ENCODE peak calls at places on chromosomes 16 and 17, in eight cellular contexts. P, Z, J, H, F, D, V and K are unnamed samples.

GRCh38 chr17:5131146-5131715 is 15.4 kb downstream of the USP6 start:
- DNase-seq in P (no peak), Z (no peak), J (no peak), H (no peak), F (no peak), D (peak; percentile 46), V (no peak), K (no peak)

GRCh38 chr17:8006836-8007680 is 4.6 kb downstream of the GUCY2D start:
- DNase-seq in P (no peak), Z (no peak), J (no peak), H (no peak), F (no peak), D (peak; percentile 70), V (no peak), K (no peak)

GRCh38 chr17:8941520-8941919 is 24.0 kb downstream of the PIK3R5 start:
- DNase-seq in P (no peak), Z (no peak), J (no peak), H (no peak), F (no peak), D (no peak), V (peak; percentile 54), K (no peak)

GRCh38 chr17:81977211-81978091 is at the start of gene ASPSCR1:
- DNase-seq in P (peak; percentile 74), Z (peak; percentile 89), J (peak; percentile 26), H (peak; percentile 71), F (peak; percentile 55), D (peak; percentile 92), V (peak; percentile 86), K (no peak)

GRCh38 chr17:18381953-18382245 is 4.3 kb downstream of the EVPLL start:
- DNase-seq in P (no peak), Z (no peak), J (no peak), H (no peak), F (no peak), D (no peak), V (no peak), K (no peak)

GRCh38 chr16:31471875-31472558 is at the start of gene TGFB1I1:
- DNase-seq in P (peak; percentile 59), Z (peak; percentile 67), J (no peak), H (peak; percentile 71), F (no peak), D (peak; percentile 89), V (no peak), K (peak; percentile 61)

GRCh38 chr16:4420703-4421102 is 4.3 kb upstream of the CORO7 start:
- DNase-seq in P (no peak), Z (no peak), J (no peak), H (no peak), F (no peak), D (no peak), V (no peak), K (no peak)

GRCh38 chr17:8466873-8467272 is 31.2 kb downstream of the NDEL1 start:
- DNase-seq in P (no peak), Z (no peak), J (no peak), H (no peak), F (no peak), D (no peak), V (no peak), K (no peak)

GRCh38 chr16:67415872-67416793 is at the start of gene ZDHHC1:
- DNase-seq in P (no peak), Z (peak; percentile 80), J (no peak), H (peak; percentile 35), F (no peak), D (no peak), V (peak; percentile 26), K (peak; percentile 67)

DNA sequence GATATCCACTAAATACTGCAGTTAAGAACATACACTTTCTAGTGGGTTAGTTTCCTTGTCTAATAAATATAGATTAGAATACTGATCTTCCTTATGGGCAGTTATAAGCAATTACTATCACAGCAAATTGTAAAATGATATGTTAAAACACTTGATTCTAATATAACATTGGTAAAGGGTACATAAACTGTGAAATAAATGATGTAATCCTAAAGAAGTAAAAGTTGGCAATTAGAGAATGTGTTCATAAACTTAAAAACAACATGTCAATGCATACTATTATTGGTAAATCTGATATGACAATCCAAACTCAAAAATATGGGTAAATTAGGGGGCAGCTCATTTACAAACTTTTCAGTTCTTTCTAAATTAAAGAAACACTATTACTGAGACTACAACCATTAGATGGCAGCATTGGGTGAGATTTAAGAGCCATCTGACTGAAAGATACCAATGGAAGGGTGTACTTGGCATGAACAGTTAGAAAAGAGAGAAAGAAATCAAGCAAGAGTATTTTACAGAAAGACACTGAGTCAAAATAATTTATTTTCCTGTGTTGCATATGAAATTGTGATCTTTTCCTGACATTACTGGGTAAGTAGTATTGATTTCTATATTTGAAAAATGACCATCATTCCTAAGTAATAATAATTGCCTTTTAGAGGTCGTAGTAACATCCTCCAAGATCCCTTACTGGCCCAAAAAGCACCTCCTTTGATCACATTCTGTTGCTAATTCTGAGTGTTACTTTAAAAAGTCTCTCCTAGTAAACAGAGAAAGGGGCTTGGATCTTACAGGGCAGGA is 119.6 kb downstream of the SPAG9 start:
- DNase-seq in P (peak; percentile 45), Z (peak; percentile 78), J (no peak), H (peak; percentile 35), F (peak; percentile 60), D (no peak), V (peak; percentile 2), K (no peak)
- TF ChIP-seq CTCF in P (peak; percentile 54), Z (peak; percentile 47), J (peak; percentile 47), H (peak; percentile 23), F (peak; percentile 34), D (no peak), V (peak; percentile 73), K (peak; percentile 76)

DNA sequence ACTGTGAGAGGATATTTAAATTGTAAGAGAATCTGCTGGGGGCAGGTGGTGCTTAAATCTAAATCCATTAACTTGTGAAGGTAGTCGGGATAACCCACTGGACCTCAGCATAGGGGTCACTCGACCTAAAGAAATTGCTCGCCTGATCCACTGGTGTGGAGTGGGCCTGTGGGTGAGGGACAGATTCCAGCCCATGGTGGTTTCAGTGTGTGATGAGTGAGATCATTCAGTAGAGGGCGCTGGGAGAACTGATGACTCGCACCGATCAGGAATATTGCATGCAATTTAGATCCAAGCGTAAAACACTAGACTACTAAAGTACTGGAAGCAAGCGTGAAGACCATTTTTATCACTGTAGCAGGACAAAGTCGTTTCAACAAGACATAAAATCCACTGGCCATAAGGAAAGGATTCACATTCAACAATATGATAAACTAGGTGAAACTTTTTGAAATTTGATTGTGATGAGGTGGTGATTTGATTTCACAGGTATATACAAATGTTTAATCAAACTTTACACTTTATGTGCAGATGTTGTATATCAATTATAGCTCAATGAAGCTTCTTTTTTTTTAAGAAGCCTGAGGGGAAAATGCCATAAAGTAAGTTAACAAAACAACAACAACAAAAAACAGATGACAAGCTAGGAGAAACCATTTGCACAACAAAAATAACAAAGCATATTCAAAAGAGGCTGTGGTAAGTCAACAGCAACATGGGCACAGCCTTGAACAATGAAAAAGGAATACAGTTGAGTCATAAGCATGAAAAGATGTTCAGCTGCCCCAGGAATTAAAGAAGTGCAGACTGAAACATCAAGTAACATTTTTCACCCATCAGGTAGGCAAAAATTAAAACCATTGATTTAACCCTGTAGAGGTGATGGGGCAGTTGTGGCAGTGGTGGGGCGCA is 7.5 kb upstream of the TMEM170A start:
- DNase-seq in P (peak; percentile 24), Z (peak; percentile 68), J (no peak), H (peak; percentile 63), F (peak; percentile 20), D (no peak), V (peak; percentile 20), K (peak; percentile 40)
- TF ChIP-seq CTCF in P (peak; percentile 78), Z (peak; percentile 81), J (peak; percentile 78), H (peak; percentile 86), F (peak; percentile 83), D (peak; percentile 69), V (peak; percentile 82), K (peak; percentile 87)

GRCh38 chr16:75559002-75559401 is 3.0 kb upstream of the TMEM231 start:
- DNase-seq in P (no peak), Z (no peak), J (no peak), H (no peak), F (no peak), D (no peak), V (no peak), K (no peak)

GRCh38 chr16:75552951-75553350 is 3.1 kb downstream of the TMEM231 start:
- DNase-seq in P (no peak), Z (no peak), J (no peak), H (no peak), F (no peak), D (no peak), V (no peak), K (no peak)

GRCh38 chr16:75555213-75555706 is 792 bp downstream of the TMEM231 start:
- DNase-seq in P (peak; percentile 57), Z (peak; percentile 94), J (peak; percentile 33), H (peak; percentile 94), F (peak; percentile 55), D (peak; percentile 85), V (no peak), K (no peak)

GRCh38 chr16:75559564-75560372 is 3.7 kb upstream of the TMEM231 start:
- DNase-seq in P (no peak), Z (peak; percentile 85), J (no peak), H (peak; percentile 72), F (no peak), D (no peak), V (no peak), K (no peak)

DNA sequence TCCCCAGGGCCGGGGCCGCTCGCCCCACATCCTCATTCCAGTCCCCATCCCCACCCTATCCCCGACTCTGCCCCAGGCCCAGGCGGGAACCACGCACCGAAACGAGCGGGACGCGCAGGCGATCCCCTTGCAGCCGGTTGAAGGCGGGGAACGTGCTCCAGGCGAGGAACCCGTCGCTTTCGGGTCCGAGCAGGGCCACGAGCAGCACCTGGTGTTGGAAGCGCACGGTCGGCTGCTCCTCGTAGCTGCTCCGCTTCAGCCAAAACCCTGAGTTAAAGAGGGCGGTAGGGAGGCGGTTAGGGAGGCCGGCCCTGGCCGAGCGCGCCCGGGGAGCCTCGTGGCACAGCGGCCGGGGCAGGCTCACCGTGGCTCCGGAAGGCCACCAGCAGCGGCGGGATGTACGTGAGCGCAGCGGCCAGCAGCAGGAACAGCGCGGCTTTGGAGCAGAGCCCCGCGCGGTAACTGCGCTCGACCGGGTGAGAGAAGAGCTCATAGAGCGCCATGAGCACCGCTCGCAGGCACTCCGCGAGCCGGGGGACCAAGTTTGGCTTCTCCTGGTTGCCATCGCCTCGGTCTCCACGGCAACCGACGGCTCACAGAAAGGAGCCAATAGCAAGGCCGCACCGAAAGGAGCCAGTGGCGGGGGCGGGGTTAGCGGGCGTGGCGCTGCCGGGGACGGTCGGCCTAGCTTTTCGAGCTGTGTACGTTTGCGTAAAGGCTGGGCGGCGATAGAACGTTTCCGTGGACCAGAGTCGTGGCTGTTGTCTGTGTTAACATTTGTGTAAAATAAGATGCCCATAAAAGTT is at the start of gene TMEM231:
- DNase-seq in P (peak; percentile 51), Z (peak; percentile 91), J (peak; percentile 69), H (peak; percentile 96), F (peak; percentile 59), D (peak; percentile 98), V (peak; percentile 96), K (peak; percentile 55)
- TF ChIP-seq CTCF in P (peak; percentile 8), Z (no peak), J (no peak), H (peak; percentile 14), F (no peak), D (no peak), V (no peak), K (no peak)

DNA sequence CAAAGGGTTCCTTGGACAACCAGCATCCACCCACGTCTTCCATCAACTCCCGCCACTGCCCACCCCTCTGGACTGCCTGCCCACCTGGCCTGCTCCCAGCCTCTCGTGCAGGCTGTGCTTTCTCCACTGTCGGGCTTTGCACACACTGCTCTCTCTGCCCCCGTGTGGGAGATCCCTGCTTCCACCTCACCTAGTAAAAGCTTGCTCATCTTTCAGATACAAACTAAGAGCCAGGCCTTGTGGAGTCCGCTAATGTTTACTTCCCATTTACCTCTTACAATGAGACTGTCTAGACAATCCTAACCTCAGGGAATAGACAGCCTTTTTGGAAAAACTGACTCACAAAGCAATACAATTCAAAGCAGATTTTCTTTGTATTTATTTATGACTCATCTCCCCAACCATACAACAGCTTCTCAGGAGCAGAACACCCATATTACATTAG is 67.6 kb downstream of the USP31 start:
- DNase-seq in P (no peak), Z (peak; percentile 86), J (peak; percentile 49), H (peak; percentile 31), F (peak; percentile 83), D (no peak), V (no peak), K (no peak)
- TF ChIP-seq CTCF in P (no peak), Z (peak; percentile 9), J (no peak), H (peak; percentile 28), F (peak; percentile 39), D (no peak), V (no peak), K (no peak)